ENCODE peak calls at places on chromosome X, in eight cellular contexts. N is cardiac muscle cell, M is left ventricle myocardium inferior, O is kidney, H is adrenal gland, J is IMR-90, P is heart left ventricle, E is fibroblast of lung. A is an unnamed sample. For H3K4me1, the result is how much of the 10 kb centered on the place peaks cover.

GRCh38 chrX:51332188-51332942 is at the start of gene NUDT10:
- DNase-seq in N (peak), M (peak), O (peak), H (peak), J (peak), P (peak), E (peak), A (no peak)

GRCh38 chrX:34917146-34917545 is 25.4 kb upstream of the FAM47B start:
- DNase-seq in N (no peak), M (no peak), O (no peak), H (no peak), J (peak), P (no peak), E (no peak), A (no peak)

GRCh38 chrX:2226906-2227656 is 273.7 kb downstream of the DHRSX start:
- DNase-seq in N (no peak), M (no peak), O (no peak), H (no peak), J (no peak), P (no peak), E (no peak), A (no peak)

GRCh38 chrX:17082831-17083230 is 136.4 kb downstream of the REPS2 start:
- DNase-seq in N (no peak), M (no peak), O (no peak), H (no peak), J (no peak), P (no peak), E (peak), A (peak)

GRCh38 chrX:95764972-95765451 is 919.6 kb upstream of the DIAPH2 start:
- DNase-seq in N (peak), M (no peak), O (no peak), H (no peak), J (peak), P (no peak), E (peak), A (no peak)

GRCh38 chrX:9354918-9355317 is 109.9 kb upstream of the TBL1X start:
- DNase-seq in N (no peak), M (no peak), O (no peak), H (no peak), J (no peak), P (no peak), E (no peak), A (no peak)

GRCh38 chrX:138710311-138710791 is 1.2 kb downstream of the FGF13 start:
- DNase-seq in N (no peak), M (peak), O (peak), H (no peak), J (no peak), P (no peak), E (no peak), A (no peak)

GRCh38 chrX:3550871-3551270 is 162.6 kb downstream of the PRKX start:
- DNase-seq in N (no peak), M (no peak), O (no peak), H (no peak), J (no peak), P (no peak), E (no peak), A (no peak)

GRCh38 chrX:103464071-103464773 is 55.1 kb downstream of the RAB40A start:
- DNase-seq in N (peak), M (no peak), O (no peak), H (peak), J (peak), P (peak), E (peak), A (no peak)

GRCh38 chrX:32448945-32449344 is 762.4 kb downstream of the DMD start:
- DNase-seq in N (no peak), M (no peak), O (no peak), H (no peak), J (no peak), P (no peak), E (no peak), A (no peak)

GRCh38 chrX:40683245-40683644 is 35.9 kb upstream of the CXorf38 start:
- DNase-seq in N (no peak), M (no peak), O (no peak), H (no peak), J (no peak), P (no peak), E (peak), A (no peak)

GRCh38 chrX:123695242-123695641 is 37.6 kb downstream of the THOC2 start:
- DNase-seq in N (no peak), M (no peak), O (no peak), H (no peak), J (no peak), P (no peak), E (no peak), A (no peak)

GRCh38 chrX:13581554-13581953 is 12.2 kb downstream of the EGFL6 start:
- DNase-seq in N (peak), M (no peak), O (no peak), H (no peak), J (no peak), P (no peak), E (no peak), A (no peak)

GRCh38 chrX:149909324-149910177 is 19.8 kb upstream of the HSFX4 start:
- DNase-seq in N (no peak), M (no peak), O (no peak), H (no peak), J (no peak), P (no peak), E (no peak), A (peak)

GRCh38 chrX:133685806-133686205 is 270.5 kb upstream of the GPC4 start:
- DNase-seq in N (peak), M (no peak), O (no peak), H (no peak), J (no peak), P (no peak), E (no peak), A (no peak)

GRCh38 chrX:45351478-45351877 is 150.8 kb upstream of the DIPK2B start:
- DNase-seq in N (peak), M (no peak), O (no peak), H (no peak), J (peak), P (no peak), E (peak), A (peak)

GRCh38 chrX:39992300-39992699 is 105.5 kb downstream of the BCOR start:
- DNase-seq in N (no peak), M (no peak), O (no peak), H (no peak), J (no peak), P (no peak), E (no peak), A (no peak)

GRCh38 chrX:43813898-43814297 is 68.4 kb downstream of the MAOB start:
- DNase-seq in N (peak), M (no peak), O (no peak), H (no peak), J (no peak), P (peak), E (peak), A (no peak)

GRCh38 chrX:123860983-123861382 is 1.1 kb downstream of the XIAP start:
- DNase-seq in N (peak), M (no peak), O (no peak), H (no peak), J (peak), P (no peak), E (no peak), A (no peak)

GRCh38 chrX:85685843-85686242 is 306.4 kb upstream of the POF1B start:
- DNase-seq in N (no peak), M (no peak), O (peak), H (no peak), J (no peak), P (no peak), E (no peak), A (no peak)

GRCh38 chrX:10566726-10567097 is 53.7 kb downstream of the MID1 start:
- DNase-seq in N (no peak), M (no peak), O (no peak), H (no peak), J (no peak), P (no peak), E (no peak), A (no peak)

GRCh38 chrX:118420462-118420861 is 74.6 kb downstream of the WDR44 start:
- DNase-seq in N (peak), M (no peak), O (no peak), H (no peak), J (peak), P (no peak), E (peak), A (no peak)

GRCh38 chrX:134158821-134159512 is 78.0 kb upstream of the CCDC160 start:
- DNase-seq in N (no peak), M (no peak), O (no peak), H (no peak), J (no peak), P (no peak), E (no peak), A (no peak)

GRCh38 chrX:48488034-48488433 is 12.0 kb downstream of the FTSJ1 start:
- DNase-seq in N (no peak), M (no peak), O (no peak), H (no peak), J (no peak), P (no peak), E (no peak), A (no peak)
- H3K4me1 ChIP-seq in N (under half), M (under half), O (under half), H (under half), J (under half), P (under half), E (under half), A (under half)

GRCh38 chrX:152817082-152817744 is 13.3 kb downstream of the CETN2 start:
- DNase-seq in N (peak), M (no peak), O (no peak), H (no peak), J (peak), P (no peak), E (peak), A (peak)
- TF ChIP-seq CTCF in N (peak), M (peak), O (peak), H (no peak), J (peak), P (peak), E (peak), A (peak)

DNA sequence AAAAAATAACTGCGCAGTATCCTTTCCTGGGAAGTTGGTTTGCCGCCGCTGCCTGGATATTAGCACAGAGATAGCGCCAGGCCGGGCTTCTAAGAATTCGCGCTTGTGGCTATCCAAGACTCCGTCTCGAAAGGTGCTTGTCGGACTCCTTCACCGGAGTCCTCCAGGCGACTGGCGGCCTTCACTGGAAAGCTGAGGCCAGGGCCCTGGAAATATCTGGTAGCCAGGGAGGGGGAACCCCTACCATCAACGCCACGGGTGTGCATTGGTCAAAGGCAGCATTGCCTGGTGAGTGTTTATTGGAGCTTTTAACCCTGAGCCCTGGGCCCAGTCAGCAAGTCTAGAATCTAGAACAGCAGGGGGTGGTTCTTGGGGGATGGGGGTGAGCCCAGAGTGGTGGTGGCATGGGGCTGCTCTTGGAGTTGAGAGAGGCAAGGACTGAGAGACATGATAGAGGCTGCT is 567 bp upstream of the PIM2 start:
- DNase-seq in N (no peak), M (no peak), O (peak), H (no peak), J (no peak), P (no peak), E (no peak), A (no peak)
- H3K4me1 ChIP-seq in N (under half), M (under half), O (under half), H (under half), J (under half), P (under half), E (under half), A (under half)

DNA sequence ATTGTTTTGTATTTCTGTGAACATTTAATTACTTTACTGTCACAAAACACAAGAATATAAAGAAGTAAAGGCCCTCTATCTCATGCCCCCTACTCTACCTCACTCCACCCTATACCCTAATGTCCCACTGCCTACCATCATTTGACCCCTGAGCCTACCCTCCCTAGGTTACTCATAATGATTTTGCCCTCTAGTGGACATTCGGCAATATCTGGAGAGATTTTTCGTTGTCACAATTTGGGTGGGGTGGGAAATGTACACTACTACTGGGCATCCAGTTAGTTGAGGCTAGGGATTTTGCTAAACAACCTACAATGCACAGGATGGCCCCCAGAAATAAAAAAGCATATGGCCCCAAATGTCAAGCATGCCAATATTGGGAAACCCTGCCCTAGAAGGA is 10.2 kb downstream of the TEX13A start:
- DNase-seq in N (no peak), M (no peak), O (no peak), H (no peak), J (no peak), P (no peak), E (no peak), A (no peak)
- TF ChIP-seq CTCF in N (no peak), M (no peak), O (no peak), H (no peak), J (no peak), P (peak), E (no peak), A (peak)

A was measured in foreskin keratinocyte.